ENCODE peak calls at places on chromosomes 7 and 10, in six cellular contexts. R is heart left ventricle, H is fibroblast of lung, J is neural progenitor cell, S is right lobe of liver, W is H9. O is an unnamed sample.

GRCh38 chr7:26397326-26397725 is 105.7 kb downstream of the SNX10 start:
- DNase-seq in R (no peak), H (no peak), J (peak; percentile 64), S (no peak), W (no peak), O (no peak)

GRCh38 chr7:158609313-158609974 is 21.8 kb upstream of the PTPRN2 start:
- DNase-seq in R (no peak), H (no peak), J (no peak), S (no peak), W (no peak), O (no peak)

GRCh38 chr10:89206402-89207180 is 526 bp downstream of the CH25H start:
- DNase-seq in R (peak; percentile 31), H (peak; percentile 49), J (no peak), S (peak; percentile 56), W (peak; percentile 54), O (no peak)

GRCh38 chr7:55052726-55053431 is 34.1 kb downstream of the EGFR start:
- DNase-seq in R (no peak), H (no peak), J (no peak), S (no peak), W (no peak), O (no peak)

GRCh38 chr10:47285381-47286115 is 14.4 kb upstream of the GDF10 start:
- DNase-seq in R (no peak), H (no peak), J (no peak), S (no peak), W (no peak), O (no peak)

GRCh38 chr7:117283371-117283770 is 39.5 kb downstream of the WNT2 start:
- DNase-seq in R (no peak), H (peak; percentile 31), J (no peak), S (no peak), W (no peak), O (no peak)

GRCh38 chr7:73769481-73770001 is 529 bp downstream of the CLDN3 start:
- DNase-seq in R (no peak), H (no peak), J (no peak), S (no peak), W (peak; percentile 57), O (no peak)

GRCh38 chr7:73879977-73880681 is 19.2 kb downstream of the TMEM270 start:
- DNase-seq in R (peak; percentile 38), H (peak; percentile 90), J (no peak), S (peak; percentile 87), W (no peak), O (no peak)

GRCh38 chr10:76769161-76769560 is 868.4 kb downstream of the KCNMA1 start:
- DNase-seq in R (no peak), H (no peak), J (no peak), S (no peak), W (no peak), O (no peak)

GRCh38 chr10:112519129-112519761 is 72.2 kb downstream of the VTI1A start:
- DNase-seq in R (no peak), H (no peak), J (no peak), S (no peak), W (no peak), O (peak; percentile 64)

GRCh38 chr10:122308487-122309141 is 37.5 kb downstream of the BTBD16 start:
- DNase-seq in R (peak; percentile 3), H (no peak), J (no peak), S (no peak), W (no peak), O (no peak)

GRCh38 chr7:101200504-101200861 is 353 bp downstream of the MOGAT3 start:
- DNase-seq in R (no peak), H (no peak), J (no peak), S (no peak), W (no peak), O (no peak)

GRCh38 chr7:68429376-68430117 is 1168.7 kb upstream of the AUTS2 start:
- DNase-seq in R (no peak), H (no peak), J (peak; percentile 65), S (no peak), W (no peak), O (no peak)

GRCh38 chr10:1581189-1581588 is 156.1 kb downstream of the ADARB2 start:
- DNase-seq in R (no peak), H (no peak), J (no peak), S (no peak), W (peak; percentile 61), O (no peak)

GRCh38 chr7:95526128-95526738 is 40.5 kb downstream of the ASB4 start:
- DNase-seq in R (no peak), H (no peak), J (no peak), S (no peak), W (no peak), O (no peak)

GRCh38 chr7:45160374-45160773 is 2.8 kb downstream of the RAMP3 start:
- DNase-seq in R (no peak), H (no peak), J (no peak), S (no peak), W (no peak), O (no peak)

GRCh38 chr10:35276918-35277317 is 59.4 kb upstream of the CCNY start:
- DNase-seq in R (no peak), H (no peak), J (no peak), S (no peak), W (no peak), O (no peak)

GRCh38 chr10:132488231-132488821 is 49.3 kb upstream of the INPP5A start:
- DNase-seq in R (no peak), H (no peak), J (no peak), S (peak; percentile 53), W (no peak), O (no peak)

GRCh38 chr10:80164596-80164995 is 32.1 kb downstream of the PLAC9 start:
- DNase-seq in R (no peak), H (no peak), J (no peak), S (no peak), W (no peak), O (no peak)

GRCh38 chr7:142508251-142508650 is 241.0 kb upstream of the PRSS1 start:
- DNase-seq in R (no peak), H (peak; percentile 32), J (no peak), S (no peak), W (no peak), O (peak; percentile 45)

DNA sequence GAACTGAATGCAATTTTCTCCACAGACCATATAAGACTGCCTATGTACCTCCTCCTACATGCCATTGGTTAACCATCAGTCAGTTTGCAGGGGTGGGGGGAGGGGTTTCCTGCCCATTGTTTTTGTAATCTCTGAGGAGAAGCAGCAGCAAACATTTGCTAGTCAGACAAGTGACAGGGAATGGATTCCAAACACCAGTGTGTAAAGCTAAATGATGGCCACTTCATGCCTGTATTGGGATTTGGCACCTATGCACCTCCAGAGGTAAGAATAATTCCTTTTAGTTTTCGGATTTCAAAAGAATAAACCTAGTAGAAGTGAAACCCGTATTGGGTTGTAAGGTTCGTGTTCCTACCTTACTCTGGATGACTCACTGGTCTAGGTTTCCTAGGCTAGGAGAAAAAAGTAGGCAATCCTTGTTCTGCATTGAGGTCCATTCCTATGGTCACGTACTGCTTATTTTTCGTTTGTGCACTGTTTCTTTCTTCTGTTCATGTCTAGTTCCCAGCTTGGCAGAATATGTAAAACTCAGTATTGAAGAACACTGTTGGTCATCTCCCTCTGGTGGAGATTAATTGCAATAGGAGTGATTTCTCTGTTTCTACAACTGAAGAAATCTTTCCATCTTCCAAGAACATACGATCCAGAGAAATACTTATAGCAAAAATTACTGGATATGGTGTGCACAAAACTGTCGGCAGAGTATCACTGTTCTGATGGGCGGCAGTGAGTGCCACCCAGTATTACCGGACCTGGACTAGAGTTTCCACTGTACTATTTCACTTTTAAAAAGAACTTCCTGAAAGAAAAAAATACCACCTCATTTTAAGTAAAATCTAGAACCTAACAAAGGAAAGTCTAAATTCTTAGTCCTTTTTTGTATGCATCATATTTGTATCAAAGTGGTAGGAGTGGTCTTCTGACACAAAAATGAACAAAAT is at the start of gene AKR1C3:
- DNase-seq in R (peak; percentile 24), H (peak; percentile 84), J (no peak), S (no peak), W (peak; percentile 60), O (peak; percentile 53)
- TF ChIP-seq CTCF in R (peak; percentile 78), H (peak; percentile 50), J (peak; percentile 58), S (peak; percentile 85), W (peak; percentile 60), O (peak; percentile 67)

DNA sequence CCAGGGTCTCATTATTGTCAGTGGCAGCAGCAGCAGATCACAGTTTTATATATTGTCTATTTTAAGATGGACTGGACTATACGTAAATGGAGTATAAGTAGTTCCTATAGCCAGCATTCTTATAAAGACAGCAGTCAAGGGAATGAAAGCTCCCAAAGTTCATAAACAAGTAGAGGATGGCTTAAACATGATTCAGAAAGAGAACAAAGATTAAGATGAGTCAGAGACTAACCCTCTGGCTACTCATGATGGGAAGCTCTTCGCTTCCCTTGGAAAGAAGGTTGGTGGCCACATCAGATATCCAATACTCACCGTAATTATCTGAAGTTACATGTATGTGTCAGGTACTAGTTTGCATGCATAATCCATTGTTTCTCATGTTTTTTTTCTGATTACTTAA is 277.0 kb downstream of the INHBA start:
- DNase-seq in R (no peak), H (peak; percentile 62), J (no peak), S (no peak), W (no peak), O (peak; percentile 81)
- H3K27ac ChIP-seq in R (no peak overlapping the region), H (no peak overlapping the region), J (no peak overlapping the region), S (no peak overlapping the region), W (no peak overlapping the region), O (no peak overlapping the region)

GRCh38 chr7:103076767-103077166 is 1.8 kb downstream of the ARMC10 start:
- DNase-seq in R (no peak), H (no peak), J (no peak), S (no peak), W (no peak), O (no peak)

GRCh38 chr7:103073989-103074518 is 542 bp downstream of the FBXL13 start:
- DNase-seq in R (no peak), H (no peak), J (peak; percentile 23), S (no peak), W (no peak), O (peak; percentile 8)

GRCh38 chr7:103075337-103075918 is 488 bp downstream of the ARMC10 start:
- DNase-seq in R (peak; percentile 38), H (peak; percentile 34), J (peak; percentile 78), S (peak; percentile 68), W (peak; percentile 89), O (peak; percentile 49)

GRCh38 chr7:103077318-103077717 is 2.4 kb downstream of the ARMC10 start:
- DNase-seq in R (no peak), H (no peak), J (no peak), S (no peak), W (no peak), O (no peak)

DNA sequence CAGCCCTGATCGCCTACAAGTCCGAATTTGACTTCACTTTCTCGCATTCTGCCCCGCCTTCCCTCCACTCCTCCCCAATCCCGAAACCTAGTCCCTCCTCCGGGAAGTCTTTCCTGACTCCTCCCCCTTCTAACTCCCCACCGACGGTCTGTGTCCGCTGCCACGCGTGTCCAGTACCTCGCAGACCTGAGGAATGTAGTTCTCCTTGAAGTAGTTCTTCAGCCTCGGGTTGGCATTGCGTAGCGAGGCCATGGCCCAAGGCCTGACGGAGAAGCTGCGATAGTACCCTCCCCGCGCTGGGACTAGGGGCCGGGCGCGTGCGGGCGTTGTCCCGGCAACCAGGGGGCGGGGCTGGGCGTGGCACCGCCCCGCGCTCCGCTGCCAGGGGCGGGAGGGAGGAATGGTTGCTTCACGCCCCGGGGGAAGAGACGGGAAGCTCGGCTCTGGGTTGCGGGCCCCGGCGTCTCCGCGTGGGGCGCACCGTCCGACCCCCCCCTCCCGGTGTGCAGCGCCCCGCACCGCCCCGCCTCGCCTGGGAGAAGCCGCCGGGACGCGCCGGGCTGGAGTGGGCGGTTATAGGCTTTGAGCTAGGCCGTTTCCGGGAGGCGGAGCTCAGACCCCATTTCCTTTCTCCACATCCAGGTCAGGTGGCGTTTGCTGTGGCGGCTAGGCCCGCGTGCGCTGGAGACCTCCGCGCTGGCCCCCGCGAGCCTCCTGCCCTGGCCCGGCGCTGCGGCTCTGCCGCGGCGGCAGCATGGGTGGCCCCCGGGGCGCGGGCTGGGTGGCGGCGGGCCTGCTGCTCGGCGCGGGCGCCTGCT is at the start of the genes ARMC10 and FBXL13:
- DNase-seq in R (peak; percentile 90), H (peak; percentile 88), J (peak; percentile 95), S (peak; percentile 93), W (peak; percentile 93), O (peak; percentile 90)
- TF ChIP-seq CTCF in R (peak; percentile 18), H (peak; percentile 14), J (peak; percentile 19), S (peak; percentile 48), W (no peak), O (peak; percentile 74)

GRCh38 chr10:33621143-33621542 is 286.7 kb upstream of the NRP1 start:
- DNase-seq in R (no peak), H (no peak), J (no peak), S (no peak), W (no peak), O (no peak)
- H3K27ac ChIP-seq in R (no peak overlapping the region), H (no peak overlapping the region), J (no peak overlapping the region), S (no peak overlapping the region), W (no peak overlapping the region), O (no peak overlapping the region)

O was measured in RWPE1.